ENCODE peak calls at places on chromosomes 4 and X, in five cellular contexts. One of them, this sample, is unnamed.

GRCh38 chr4:54085284-54085683 is 14.7 kb upstream of the GSX2 start:
- DNase-seq in adrenal gland: peak; percentile 63
- DNase-seq in esophagus squamous epithelium: no peak
- DNase-seq in transverse colon: no peak
- DNase-seq in uterus: no peak
- DNase-seq in this sample: no peak

GRCh38 chr4:177220376-177220775 is 89.3 kb upstream of the NEIL3 start:
- DNase-seq in adrenal gland: no peak
- DNase-seq in esophagus squamous epithelium: no peak
- DNase-seq in transverse colon: no peak
- DNase-seq in uterus: no peak
- DNase-seq in this sample: no peak

GRCh38 chrX:49247916-49248811 is 12.9 kb downstream of the CCDC22 start:
- DNase-seq in adrenal gland: no peak
- DNase-seq in esophagus squamous epithelium: no peak
- DNase-seq in transverse colon: no peak
- DNase-seq in uterus: no peak
- DNase-seq in this sample: no peak

GRCh38 chr4:88195666-88196365 is 37.4 kb upstream of the ABCG2 start:
- DNase-seq in adrenal gland: no peak
- DNase-seq in esophagus squamous epithelium: no peak
- DNase-seq in transverse colon: peak; percentile 65
- DNase-seq in uterus: no peak
- DNase-seq in this sample: no peak

GRCh38 chrX:54473993-54474859 is 21.8 kb downstream of the FGD1 start:
- DNase-seq in adrenal gland: no peak
- DNase-seq in esophagus squamous epithelium: no peak
- DNase-seq in transverse colon: no peak
- DNase-seq in uterus: no peak
- DNase-seq in this sample: no peak

GRCh38 chr4:27716693-27717505 is 856.3 kb downstream of the STIM2 start:
- DNase-seq in adrenal gland: no peak
- DNase-seq in esophagus squamous epithelium: no peak
- DNase-seq in transverse colon: no peak
- DNase-seq in uterus: no peak
- DNase-seq in this sample: no peak

GRCh38 chrX:2402361-2402690 is 98.5 kb downstream of the DHRSX start:
- DNase-seq in adrenal gland: no peak
- DNase-seq in esophagus squamous epithelium: no peak
- DNase-seq in transverse colon: no peak
- DNase-seq in uterus: no peak
- DNase-seq in this sample: no peak

GRCh38 chr4:76035799-76036389 is at the start of gene CXCL11:
- DNase-seq in adrenal gland: no peak
- DNase-seq in esophagus squamous epithelium: no peak
- DNase-seq in transverse colon: no peak
- DNase-seq in uterus: no peak
- DNase-seq in this sample: no peak

GRCh38 chr4:97073194-97073593 is 1070.1 kb downstream of the STPG2 start:
- DNase-seq in adrenal gland: no peak
- DNase-seq in esophagus squamous epithelium: no peak
- DNase-seq in transverse colon: no peak
- DNase-seq in uterus: no peak
- DNase-seq in this sample: no peak

GRCh38 chr4:2389691-2390090 is 28.8 kb downstream of the ZFYVE28 start:
- DNase-seq in adrenal gland: no peak
- DNase-seq in esophagus squamous epithelium: no peak
- DNase-seq in transverse colon: no peak
- DNase-seq in uterus: no peak
- DNase-seq in this sample: no peak

GRCh38 chr4:188439641-188440311 is 300.5 kb downstream of the TRIML1 start:
- DNase-seq in adrenal gland: peak; percentile 84
- DNase-seq in esophagus squamous epithelium: no peak
- DNase-seq in transverse colon: no peak
- DNase-seq in uterus: no peak
- DNase-seq in this sample: no peak

GRCh38 chr4:188444500-188444899 is 305.3 kb downstream of the TRIML1 start:
- DNase-seq in adrenal gland: no peak
- DNase-seq in esophagus squamous epithelium: no peak
- DNase-seq in transverse colon: no peak
- DNase-seq in uterus: no peak
- DNase-seq in this sample: no peak
- H3K4me3 ChIP-seq in adrenal gland: no peak overlapping the region
- H3K4me3 ChIP-seq in esophagus squamous epithelium: no peak overlapping the region
- H3K4me3 ChIP-seq in transverse colon: no peak overlapping the region
- H3K4me3 ChIP-seq in uterus: no peak overlapping the region
- H3K4me3 ChIP-seq in this sample: no peak overlapping the region

GRCh38 chr4:113394730-113395530 is 345.5 kb downstream of the ANK2 start:
- DNase-seq in adrenal gland: peak; percentile 48
- DNase-seq in esophagus squamous epithelium: no peak
- DNase-seq in transverse colon: peak; percentile 35
- DNase-seq in uterus: peak; percentile 35
- DNase-seq in this sample: peak; percentile 91
- TF ChIP-seq POLR2A in adrenal gland: no peak
- TF ChIP-seq POLR2A in esophagus squamous epithelium: no peak
- TF ChIP-seq POLR2A in transverse colon: no peak
- TF ChIP-seq POLR2A in uterus: no peak
- TF ChIP-seq POLR2A in this sample: no peak

DNA sequence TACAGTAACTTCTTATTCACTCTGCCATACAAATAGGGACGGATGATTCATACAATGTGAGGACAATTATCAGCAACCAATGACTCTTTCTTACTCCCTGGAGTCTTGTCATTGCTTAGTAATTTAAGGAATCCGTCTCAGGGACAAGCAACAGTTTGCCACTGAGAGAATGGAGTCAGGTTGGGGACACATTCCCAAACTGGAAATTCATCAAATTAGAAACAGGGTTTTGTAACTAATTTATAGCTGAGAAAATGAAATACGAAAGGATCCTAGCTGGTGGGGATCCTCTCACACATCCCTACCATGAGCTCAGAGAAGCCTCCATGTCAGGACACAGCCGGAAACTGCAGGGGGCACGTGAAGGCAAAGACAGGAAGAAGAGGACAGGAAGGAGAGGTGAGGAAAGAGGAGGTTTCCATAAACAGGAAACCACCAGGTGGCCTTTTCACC is 50.4 kb upstream of the KDR start:
- DNase-seq in adrenal gland: no peak
- DNase-seq in esophagus squamous epithelium: no peak
- DNase-seq in transverse colon: no peak
- DNase-seq in uterus: no peak
- DNase-seq in this sample: no peak
- H3K4me3 ChIP-seq in adrenal gland: no peak overlapping the region
- H3K4me3 ChIP-seq in esophagus squamous epithelium: no peak overlapping the region
- H3K4me3 ChIP-seq in transverse colon: no peak overlapping the region
- H3K4me3 ChIP-seq in uterus: no peak overlapping the region
- H3K4me3 ChIP-seq in this sample: no peak overlapping the region

GRCh38 chr4:155878611-155879010 is 12.5 kb upstream of the ASIC5 start:
- DNase-seq in adrenal gland: no peak
- DNase-seq in esophagus squamous epithelium: no peak
- DNase-seq in transverse colon: no peak
- DNase-seq in uterus: no peak
- DNase-seq in this sample: no peak

GRCh38 chr4:155885666-155886065 is 17.8 kb upstream of the TDO2 start:
- DNase-seq in adrenal gland: no peak
- DNase-seq in esophagus squamous epithelium: no peak
- DNase-seq in transverse colon: no peak
- DNase-seq in uterus: no peak
- DNase-seq in this sample: no peak

GRCh38 chr4:155883895-155884294 is 17.8 kb upstream of the ASIC5 start:
- DNase-seq in adrenal gland: no peak
- DNase-seq in esophagus squamous epithelium: no peak
- DNase-seq in transverse colon: no peak
- DNase-seq in uterus: no peak
- DNase-seq in this sample: no peak

GRCh38 chr4:155879767-155880166 is 13.7 kb upstream of the ASIC5 start:
- DNase-seq in adrenal gland: no peak
- DNase-seq in esophagus squamous epithelium: no peak
- DNase-seq in transverse colon: no peak
- DNase-seq in uterus: no peak
- DNase-seq in this sample: no peak

GRCh38 chr4:155881555-155881954 is 15.5 kb upstream of the ASIC5 start:
- DNase-seq in adrenal gland: peak; percentile 27
- DNase-seq in esophagus squamous epithelium: no peak
- DNase-seq in transverse colon: no peak
- DNase-seq in uterus: no peak
- DNase-seq in this sample: no peak
- TF ChIP-seq POLR2A in adrenal gland: no peak
- TF ChIP-seq POLR2A in esophagus squamous epithelium: no peak
- TF ChIP-seq POLR2A in transverse colon: no peak
- TF ChIP-seq POLR2A in uterus: no peak
- TF ChIP-seq POLR2A in this sample: no peak

GRCh38 chr4:1183985-1184773 is 11.8 kb upstream of the SPON2 start:
- DNase-seq in adrenal gland: no peak
- DNase-seq in esophagus squamous epithelium: no peak
- DNase-seq in transverse colon: no peak
- DNase-seq in uterus: peak; percentile 15
- DNase-seq in this sample: no peak
- H3K4me3 ChIP-seq in adrenal gland: no peak overlapping the region
- H3K4me3 ChIP-seq in esophagus squamous epithelium: peak overlapping the region; percentile 36
- H3K4me3 ChIP-seq in transverse colon: no peak overlapping the region
- H3K4me3 ChIP-seq in uterus: no peak overlapping the region
- H3K4me3 ChIP-seq in this sample: peak overlapping the region; percentile 19

GRCh38 chr4:153618831-153619230 is 65.2 kb upstream of the TLR2 start:
- DNase-seq in adrenal gland: no peak
- DNase-seq in esophagus squamous epithelium: no peak
- DNase-seq in transverse colon: no peak
- DNase-seq in uterus: no peak
- DNase-seq in this sample: no peak
- TF ChIP-seq POLR2A in adrenal gland: no peak
- TF ChIP-seq POLR2A in esophagus squamous epithelium: no peak
- TF ChIP-seq POLR2A in transverse colon: no peak
- TF ChIP-seq POLR2A in uterus: no peak
- TF ChIP-seq POLR2A in this sample: no peak

DNA sequence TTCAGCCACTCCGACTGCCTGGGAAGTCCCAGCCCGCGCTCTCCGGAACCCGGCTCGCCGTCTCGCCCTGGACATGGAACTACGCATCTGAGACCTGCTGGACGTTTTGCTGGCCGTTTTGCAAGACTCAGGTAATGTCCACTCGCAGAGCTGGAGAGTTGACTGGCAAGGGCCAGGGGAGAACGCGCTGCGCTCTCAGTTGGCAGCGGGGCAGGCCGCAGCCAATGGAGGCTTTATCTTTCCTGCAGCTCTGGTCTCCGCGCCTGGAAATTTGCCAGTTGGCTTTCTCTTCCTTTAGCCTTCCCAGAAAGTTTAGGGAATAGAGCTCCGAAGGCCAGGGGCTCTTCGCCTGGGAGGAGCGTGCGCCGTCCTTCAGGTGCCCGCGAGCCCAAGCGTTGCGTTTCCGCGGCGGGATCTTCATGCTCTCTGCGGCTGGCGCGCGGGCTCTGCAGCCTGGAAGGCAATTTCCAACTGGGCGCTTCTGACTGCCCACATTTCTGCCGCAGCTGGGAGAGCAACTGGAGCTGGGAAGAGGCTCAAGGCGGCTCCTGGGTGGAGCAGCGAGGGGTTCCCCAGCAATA is 1.0 kb downstream of the IL1RAPL2 start:
- DNase-seq in adrenal gland: no peak
- DNase-seq in esophagus squamous epithelium: no peak
- DNase-seq in transverse colon: no peak
- DNase-seq in uterus: no peak
- DNase-seq in this sample: no peak
- H3K4me3 ChIP-seq in adrenal gland: no peak overlapping the region
- H3K4me3 ChIP-seq in esophagus squamous epithelium: peak overlapping the region; percentile 24
- H3K4me3 ChIP-seq in transverse colon: no peak overlapping the region
- H3K4me3 ChIP-seq in uterus: no peak overlapping the region
- H3K4me3 ChIP-seq in this sample: peak overlapping the region; percentile 48

GRCh38 chr4:94454405-94454804 is 2.7 kb downstream of the PDLIM5 start:
- DNase-seq in adrenal gland: no peak
- DNase-seq in esophagus squamous epithelium: no peak
- DNase-seq in transverse colon: no peak
- DNase-seq in uterus: no peak
- DNase-seq in this sample: no peak

GRCh38 chr4:94453534-94453963 is 1.8 kb downstream of the PDLIM5 start:
- DNase-seq in adrenal gland: no peak
- DNase-seq in esophagus squamous epithelium: no peak
- DNase-seq in transverse colon: no peak
- DNase-seq in uterus: no peak
- DNase-seq in this sample: no peak

GRCh38 chr4:94451669-94452475 is at the start of gene PDLIM5:
- DNase-seq in adrenal gland: peak; percentile 87
- DNase-seq in esophagus squamous epithelium: peak; percentile 31
- DNase-seq in transverse colon: peak; percentile 93
- DNase-seq in uterus: peak; percentile 89
- DNase-seq in this sample: peak; percentile 78

GRCh38 chr4:94451051-94451404 is 714 bp upstream of the PDLIM5 start:
- DNase-seq in adrenal gland: no peak
- DNase-seq in esophagus squamous epithelium: no peak
- DNase-seq in transverse colon: no peak
- DNase-seq in uterus: no peak
- DNase-seq in this sample: no peak

DNA sequence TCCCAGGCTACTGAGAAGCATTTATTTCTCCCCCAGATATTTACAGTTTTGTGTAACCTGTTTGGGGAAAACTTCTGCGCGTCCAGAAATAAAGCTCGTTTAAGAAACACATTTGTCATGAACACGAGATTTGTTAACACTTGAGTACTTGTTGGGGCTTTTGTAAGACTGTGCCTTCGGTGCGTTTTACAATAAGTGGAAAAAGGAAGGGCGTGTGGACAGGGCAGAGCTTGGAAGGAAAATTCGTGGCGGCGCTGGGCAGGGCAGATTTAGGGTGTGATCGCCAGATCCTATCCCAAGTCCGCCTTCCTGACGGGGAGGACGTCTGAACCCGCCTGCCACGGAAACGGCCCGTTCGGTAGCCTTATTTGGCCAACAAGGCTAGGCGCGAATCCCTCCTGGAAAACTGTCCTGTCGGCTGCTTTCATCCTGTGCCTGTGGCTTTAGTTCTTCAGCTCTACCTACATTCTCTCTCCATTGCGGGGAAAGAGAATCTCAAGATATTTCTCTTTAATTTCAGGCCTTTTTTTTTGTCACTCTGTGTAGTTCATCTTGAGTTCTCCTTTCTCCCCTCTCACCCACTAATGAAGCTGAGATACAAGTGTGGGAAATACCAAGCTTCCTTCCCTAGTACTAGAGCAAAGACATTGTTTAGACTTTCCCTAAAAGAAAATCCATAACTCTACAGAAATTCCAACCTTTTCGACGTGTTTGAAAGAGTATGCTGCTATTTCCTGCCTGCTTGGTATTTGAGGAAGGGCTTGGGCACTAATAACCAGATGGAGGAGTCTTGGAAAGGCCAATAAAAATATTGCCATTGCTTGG is 946 bp downstream of the PDLIM5 start:
- DNase-seq in adrenal gland: peak; percentile 87
- DNase-seq in esophagus squamous epithelium: peak; percentile 5
- DNase-seq in transverse colon: peak; percentile 92
- DNase-seq in uterus: peak; percentile 81
- DNase-seq in this sample: peak; percentile 77
- TF ChIP-seq POLR2A in adrenal gland: no peak
- TF ChIP-seq POLR2A in esophagus squamous epithelium: no peak
- TF ChIP-seq POLR2A in transverse colon: peak; percentile 76
- TF ChIP-seq POLR2A in uterus: peak; percentile 62
- TF ChIP-seq POLR2A in this sample: peak; percentile 47

GRCh38 chr4:67327245-67327860 is 217.9 kb downstream of the CENPC start:
- DNase-seq in adrenal gland: peak; percentile 49
- DNase-seq in esophagus squamous epithelium: no peak
- DNase-seq in transverse colon: peak; percentile 46
- DNase-seq in uterus: peak; percentile 18
- DNase-seq in this sample: peak; percentile 82
- H3K4me3 ChIP-seq in adrenal gland: no peak overlapping the region
- H3K4me3 ChIP-seq in esophagus squamous epithelium: no peak overlapping the region
- H3K4me3 ChIP-seq in transverse colon: no peak overlapping the region
- H3K4me3 ChIP-seq in uterus: no peak overlapping the region
- H3K4me3 ChIP-seq in this sample: no peak overlapping the region

GRCh38 chr4:473575-474457 is 25.1 kb downstream of the ZNF721 start:
- DNase-seq in adrenal gland: peak; percentile 97
- DNase-seq in esophagus squamous epithelium: peak; percentile 81
- DNase-seq in transverse colon: peak; percentile 95
- DNase-seq in uterus: peak; percentile 93
- DNase-seq in this sample: peak; percentile 97
- TF ChIP-seq POLR2A in adrenal gland: peak; percentile 54
- TF ChIP-seq POLR2A in esophagus squamous epithelium: peak; percentile 50
- TF ChIP-seq POLR2A in transverse colon: peak; percentile 84
- TF ChIP-seq POLR2A in uterus: peak; percentile 58
- TF ChIP-seq POLR2A in this sample: peak; percentile 80